ENCODE peak calls at places on chromosomes 4 and X, in four cellular contexts. D is activated naive CD4-positive, alpha-beta T cell; F is stimulated activated CD8-positive, alpha-beta memory T cell treated with anti-CD3 and anti-CD28 coated beads, Interleukin-2, amount 100 ng/mL, for 48 hours; G is RPMI8226. P is an unnamed sample.
A peak's percentile ranks its signal among the peaks of the same experiment; 100 is the strongest.

GRCh38 chr4:20017035-20017434 is 234.7 kb upstream of the SLIT2 start:
- DNase-seq in D (no peak), F (no peak), G (no peak), P (no peak)

GRCh38 chrX:16445166-16445752 is 204.7 kb upstream of the S100G start:
- DNase-seq in D (no peak), F (no peak), G (peak; percentile 40), P (no peak)

GRCh38 chrX:101287402-101287801 is 3.7 kb downstream of the TAF7L start:
- DNase-seq in D (no peak), F (no peak), G (peak; percentile 44), P (no peak)

GRCh38 chr4:108172231-108172779 is 3.6 kb upstream of the LEF1 start:
- DNase-seq in D (peak; percentile 8), F (peak; percentile 18), G (no peak), P (no peak)

GRCh38 chr4:3472411-3473141 is 9.5 kb downstream of the DOK7 start:
- DNase-seq in D (no peak), F (no peak), G (no peak), P (no peak)

GRCh38 chrX:30156009-30156408 is 59.4 kb upstream of the MAGEB2 start:
- DNase-seq in D (no peak), F (no peak), G (no peak), P (no peak)

GRCh38 chr4:115803825-115804224 is 690.4 kb upstream of the NDST4 start:
- DNase-seq in D (no peak), F (no peak), G (no peak), P (no peak)

GRCh38 chr4:7291372-7292135 is 99.2 kb downstream of the SORCS2 start:
- DNase-seq in D (no peak), F (no peak), G (no peak), P (no peak)

GRCh38 chr4:7902101-7902553 is 37.5 kb downstream of the AFAP1 start:
- DNase-seq in D (no peak), F (no peak), G (no peak), P (no peak)

GRCh38 chrX:139246295-139246694 is 284.2 kb upstream of the F9 start:
- DNase-seq in D (no peak), F (no peak), G (no peak), P (no peak)

GRCh38 chr4:80099671-80100070 is 26.6 kb upstream of the ANTXR2 start:
- DNase-seq in D (no peak), F (no peak), G (no peak), P (no peak)

GRCh38 chr4:304987-305680 is at the start of gene ZNF732:
- DNase-seq in D (no peak), F (no peak), G (no peak), P (no peak)

GRCh38 chr4:85595796-85596559 is 121.0 kb downstream of the ARHGAP24 start:
- DNase-seq in D (no peak), F (no peak), G (no peak), P (no peak)

GRCh38 chrX:101377542-101377941 is 8.4 kb downstream of the BTK start:
- DNase-seq in D (no peak), F (no peak), G (no peak), P (no peak)

GRCh38 chr4:36243355-36244256 is 708 bp downstream of the ARAP2 start:
- DNase-seq in D (no peak), F (peak; percentile 37), G (peak; percentile 28), P (no peak)

GRCh38 chr4:138235419-138235952 is 6.7 kb downstream of the SLC7A11 start:
- DNase-seq in D (no peak), F (no peak), G (no peak), P (no peak)

GRCh38 chr4:76251448-76252270 is at the start of gene FAM47E:
- DNase-seq in D (no peak), F (no peak), G (peak; percentile 67), P (peak; percentile 3)

GRCh38 chrX:41273638-41274037 is 60.3 kb upstream of the DDX3X start:
- DNase-seq in D (no peak), F (no peak), G (no peak), P (no peak)

GRCh38 chr4:11908712-11909111 is 480.0 kb upstream of the HS3ST1 start:
- DNase-seq in D (no peak), F (no peak), G (no peak), P (no peak)

GRCh38 chr4:155854597-155855226 is 11.4 kb downstream of the ASIC5 start:
- DNase-seq in D (no peak), F (no peak), G (peak; percentile 12), P (no peak)

GRCh38 chrX:134006484-134007161 is 21.2 kb upstream of the GPC3 start:
- DNase-seq in D (no peak), F (no peak), G (no peak), P (no peak)

GRCh38 chr4:154205471-154205870 is 286.1 kb downstream of the DCHS2 start:
- DNase-seq in D (no peak), F (no peak), G (no peak), P (no peak)

GRCh38 chr4:162981823-162982222 is 184.9 kb downstream of the NAF1 start:
- DNase-seq in D (no peak), F (no peak), G (no peak), P (no peak)

GRCh38 chr4:137608085-137608484 is 75.8 kb upstream of the PCDH18 start:
- DNase-seq in D (no peak), F (no peak), G (no peak), P (no peak)

GRCh38 chr4:972651-973424 is 531 bp downstream of the DGKQ start:
- DNase-seq in D (no peak), F (peak; percentile 33), G (no peak), P (peak; percentile 31)

GRCh38 chr4:187157380-187157958 is 433.8 kb upstream of the FAT1 start:
- DNase-seq in D (no peak), F (no peak), G (peak; percentile 46), P (no peak)

GRCh38 chrX:132271330-132271729 is 52.1 kb upstream of the RAP2C start:
- DNase-seq in D (no peak), F (no peak), G (no peak), P (no peak)

GRCh38 chrX:14235004-14235403 is 205.3 kb upstream of the GEMIN8 start:
- DNase-seq in D (no peak), F (no peak), G (no peak), P (no peak)